ENCODE peak calls at places on chromosomes 7 and 10, in nine cellular contexts. P is naive B cell, F is GM04504, D is GM20000, N is NCI-H1105 treated with DMSO at 0.1 percent for 48 hours, X is NCI-H774, J is AG08396, V is skeletal muscle cell, S is adrenal gland. M is an unnamed sample.
A peak's percentile ranks its signal among the peaks of the same experiment; 100 is the strongest.

GRCh38 chr10:87931836-87932230 is 68.4 kb downstream of the PTEN start:
- DNase-seq in P (no peak), N (no peak), V (no peak), X (no peak), F (no peak), J (no peak), D (no peak), S (no peak), M (no peak)

GRCh38 chr7:7183061-7183832 is 903 bp downstream of the C1GALT1 start:
- DNase-seq in D (peak; percentile 66), S (no peak), N (peak; percentile 42), F (no peak), P (no peak), X (peak; percentile 32), J (peak; percentile 47), V (no peak), M (no peak)

GRCh38 chr7:100156331-100157068 is 2.0 kb downstream of the TRAPPC14 start:
- DNase-seq in N (no peak), V (no peak), J (no peak), D (peak; percentile 47), S (no peak), X (no peak), F (no peak), P (no peak), M (no peak)

GRCh38 chr10:123666318-123667291 is at the start of gene GPR26:
- DNase-seq in P (no peak), F (no peak), X (no peak), N (no peak), D (no peak), S (no peak), J (no peak), V (no peak), M (no peak)

GRCh38 chr7:93515144-93515543 is 59.4 kb downstream of the CALCR start:
- DNase-seq in X (no peak), S (no peak), D (no peak), P (no peak), V (no peak), F (no peak), J (no peak), N (no peak), M (no peak)

GRCh38 chr10:3776796-3777571 is 8.0 kb downstream of the KLF6 start:
- DNase-seq in P (no peak), J (peak; percentile 54), S (peak; percentile 33), F (no peak), N (no peak), X (peak; percentile 7), D (no peak), V (peak; percentile 77), M (no peak)

GRCh38 chr7:150716368-150716767 is at the start of gene GIMAP1:
- DNase-seq in N (no peak), P (peak; percentile 19), J (no peak), V (no peak), X (no peak), F (no peak), D (peak; percentile 58), S (peak; percentile 45), M (no peak)

GRCh38 chr7:55731931-55732330 is 130.6 kb downstream of the SEPTIN14 start:
- DNase-seq in F (no peak), P (no peak), N (no peak), V (no peak), D (no peak), S (no peak), X (no peak), J (no peak), M (no peak)

GRCh38 chr7:12683678-12684077 is 3.8 kb upstream of the ARL4A start:
- DNase-seq in V (no peak), N (peak; percentile 44), X (no peak), D (no peak), S (no peak), P (no peak), J (peak; percentile 8), F (no peak), M (no peak)

GRCh38 chr10:123160311-123160980 is 6.2 kb downstream of the BUB3 start:
- DNase-seq in J (no peak), N (no peak), D (no peak), P (no peak), V (no peak), X (no peak), S (no peak), F (no peak), M (no peak)

GRCh38 chr7:135074096-135074495 is 73.8 kb upstream of the TMEM140 start:
- DNase-seq in D (no peak), P (no peak), F (no peak), S (no peak), V (no peak), N (no peak), X (no peak), J (no peak), M (no peak)

GRCh38 chr10:128985036-128985435 is 482.0 kb upstream of the MGMT start:
- DNase-seq in V (no peak), X (no peak), J (no peak), P (no peak), D (no peak), S (no peak), N (no peak), F (no peak), M (no peak)

GRCh38 chr7:49513939-49514338 is 259.5 kb upstream of the VWC2 start:
- DNase-seq in X (peak; percentile 56), S (no peak), V (no peak), D (no peak), N (peak; percentile 66), J (no peak), F (no peak), P (no peak), M (no peak)

GRCh38 chr10:49106451-49106850 is 8.9 kb downstream of the VSTM4 start:
- DNase-seq in D (no peak), J (no peak), X (no peak), F (no peak), V (no peak), P (no peak), S (peak; percentile 78), N (no peak), M (no peak)

GRCh38 chr7:14894826-14895225 is 7.7 kb downstream of the DGKB start:
- DNase-seq in N (peak; percentile 71), S (no peak), P (no peak), V (no peak), F (no peak), J (no peak), X (no peak), D (no peak), M (no peak)

M was measured in amniotic stem cell.